ENCODE peak calls at places on chromosomes 2 and 18, in six cellular contexts. One of them, this sample, is unnamed.

GRCh38 chr2:240597419-240598181 is 11.1 kb downstream of the CAPN10 start:
- DNase-seq in hepatocyte: no peak
- DNase-seq in activated CD4-positive, CD25-positive, alpha-beta regulatory T cell: no peak
- DNase-seq in mesendoderm: no peak
- DNase-seq in activated CD4-positive, alpha-beta T cell treated with anti-CD3 and anti-CD28 coated beads for 48 hours: no peak
- DNase-seq in GM23248: no peak
- DNase-seq in this sample: no peak

GRCh38 chr2:152304845-152305244 is 30.1 kb upstream of the FMNL2 start:
- DNase-seq in hepatocyte: no peak
- DNase-seq in activated CD4-positive, CD25-positive, alpha-beta regulatory T cell: no peak
- DNase-seq in mesendoderm: no peak
- DNase-seq in activated CD4-positive, alpha-beta T cell treated with anti-CD3 and anti-CD28 coated beads for 48 hours: no peak
- DNase-seq in GM23248: peak
- DNase-seq in this sample: no peak

GRCh38 chr2:8669157-8669852 is 12.6 kb upstream of the ID2 start:
- DNase-seq in hepatocyte: no peak
- DNase-seq in activated CD4-positive, CD25-positive, alpha-beta regulatory T cell: no peak
- DNase-seq in mesendoderm: no peak
- DNase-seq in activated CD4-positive, alpha-beta T cell treated with anti-CD3 and anti-CD28 coated beads for 48 hours: no peak
- DNase-seq in GM23248: peak
- DNase-seq in this sample: no peak

GRCh38 chr2:228768818-228769217 is 502.3 kb downstream of the PID1 start:
- DNase-seq in hepatocyte: peak
- DNase-seq in activated CD4-positive, CD25-positive, alpha-beta regulatory T cell: no peak
- DNase-seq in mesendoderm: no peak
- DNase-seq in activated CD4-positive, alpha-beta T cell treated with anti-CD3 and anti-CD28 coated beads for 48 hours: no peak
- DNase-seq in GM23248: peak
- DNase-seq in this sample: no peak

GRCh38 chr18:67001052-67001451 is 397.2 kb upstream of the CDH19 start:
- DNase-seq in hepatocyte: peak
- DNase-seq in activated CD4-positive, CD25-positive, alpha-beta regulatory T cell: no peak
- DNase-seq in mesendoderm: no peak
- DNase-seq in activated CD4-positive, alpha-beta T cell treated with anti-CD3 and anti-CD28 coated beads for 48 hours: no peak
- DNase-seq in GM23248: no peak
- DNase-seq in this sample: no peak

GRCh38 chr18:26262156-26262555 is 35.9 kb downstream of the TAF4B start:
- DNase-seq in hepatocyte: no peak
- DNase-seq in activated CD4-positive, CD25-positive, alpha-beta regulatory T cell: no peak
- DNase-seq in mesendoderm: peak
- DNase-seq in activated CD4-positive, alpha-beta T cell treated with anti-CD3 and anti-CD28 coated beads for 48 hours: no peak
- DNase-seq in GM23248: no peak
- DNase-seq in this sample: peak

GRCh38 chr18:45012286-45012685 is 331.6 kb downstream of the SETBP1 start:
- DNase-seq in hepatocyte: no peak
- DNase-seq in activated CD4-positive, CD25-positive, alpha-beta regulatory T cell: no peak
- DNase-seq in mesendoderm: peak
- DNase-seq in activated CD4-positive, alpha-beta T cell treated with anti-CD3 and anti-CD28 coated beads for 48 hours: no peak
- DNase-seq in GM23248: peak
- DNase-seq in this sample: peak

GRCh38 chr2:196482119-196483065 is 157.1 kb upstream of the CCDC150 start:
- DNase-seq in hepatocyte: no peak
- DNase-seq in activated CD4-positive, CD25-positive, alpha-beta regulatory T cell: no peak
- DNase-seq in mesendoderm: no peak
- DNase-seq in activated CD4-positive, alpha-beta T cell treated with anti-CD3 and anti-CD28 coated beads for 48 hours: peak
- DNase-seq in GM23248: peak
- DNase-seq in this sample: no peak

GRCh38 chr2:118932949-118933348 is 9.0 kb upstream of the MARCO start:
- DNase-seq in hepatocyte: no peak
- DNase-seq in activated CD4-positive, CD25-positive, alpha-beta regulatory T cell: no peak
- DNase-seq in mesendoderm: no peak
- DNase-seq in activated CD4-positive, alpha-beta T cell treated with anti-CD3 and anti-CD28 coated beads for 48 hours: no peak
- DNase-seq in GM23248: no peak
- DNase-seq in this sample: no peak